ENCODE peak calls at places on chromosomes 3 and 15, in five cellular contexts. C, Z, M, F and E are unnamed samples.
A peak's percentile ranks its signal among the peaks of the same experiment; 100 is the strongest.

GRCh38 chr3:66442254-66443249 is 58.3 kb downstream of the LRIG1 start:
- DNase-seq in F (peak; percentile 66), C (peak; percentile 84), Z (no peak), M (no peak), E (no peak)

GRCh38 chr15:65690778-65691177 is 69.0 kb downstream of the SLC24A1 start:
- DNase-seq in M (no peak), C (no peak), Z (no peak), F (no peak), E (no peak)

GRCh38 chr15:56244811-56245576 is 1.3 kb upstream of the RFX7 start:
- DNase-seq in F (peak; percentile 11), Z (peak; percentile 64), M (no peak), C (no peak), E (no peak)

GRCh38 chr3:61093364-61093763 is 157.9 kb downstream of the FHIT start:
- DNase-seq in Z (no peak), M (no peak), F (no peak), C (no peak), E (no peak)

GRCh38 chr3:64094713-64095079 is 71.4 kb upstream of the PSMD6 start:
- DNase-seq in C (no peak), M (no peak), F (no peak), Z (no peak), E (no peak)

GRCh38 chr3:41975421-41976103 is 13.7 kb upstream of the ULK4 start:
- DNase-seq in C (no peak), M (no peak), F (no peak), Z (no peak), E (no peak)

GRCh38 chr15:93302080-93302765 is 213.2 kb upstream of the RGMA start:
- DNase-seq in Z (no peak), M (no peak), F (no peak), C (no peak), E (no peak)

GRCh38 chr3:10350324-10350985 is 29.5 kb upstream of the SEC13 start:
- DNase-seq in F (no peak), C (no peak), M (no peak), Z (no peak), E (no peak)

GRCh38 chr3:126932188-126932931 is 50.6 kb upstream of the PLXNA1 start:
- DNase-seq in Z (no peak), F (peak; percentile 28), C (peak; percentile 17), M (no peak), E (no peak)

GRCh38 chr3:52773361-52774065 is 2.8 kb upstream of the NEK4 start:
- DNase-seq in Z (no peak), F (no peak), C (no peak), M (no peak), E (no peak)

GRCh38 chr3:148203263-148204010 is 494.3 kb upstream of the AGTR1 start:
- DNase-seq in M (no peak), Z (no peak), F (no peak), C (no peak), E (no peak)

GRCh38 chr15:80317389-80318169 is 65.6 kb upstream of the CTXND1 start:
- DNase-seq in Z (no peak), F (no peak), C (no peak), M (no peak), E (no peak)

GRCh38 chr3:195042741-195043611 is 228.0 kb downstream of the XXYLT1 start:
- DNase-seq in M (no peak), Z (no peak), F (no peak), C (peak; percentile 48), E (no peak)

GRCh38 chr15:40266828-40267304 is 16.0 kb downstream of the ANKRD63 start:
- DNase-seq in Z (no peak), C (no peak), F (no peak), M (no peak), E (peak; percentile 55)

GRCh38 chr3:98095870-98096269 is 8.9 kb downstream of the OR5AC2 start:
- DNase-seq in C (no peak), Z (no peak), M (no peak), F (no peak), E (no peak)

GRCh38 chr3:115100172-115100571 is 46.9 kb downstream of the ZBTB20 start:
- DNase-seq in M (no peak), F (no peak), Z (no peak), C (no peak), E (no peak)

GRCh38 chr15:46786886-46787285 is 930.4 kb upstream of the SEMA6D start:
- DNase-seq in Z (no peak), C (no peak), M (no peak), F (no peak), E (no peak)

GRCh38 chr3:24048843-24049242 is 103.8 kb downstream of the NR1D2 start:
- DNase-seq in C (no peak), Z (no peak), F (no peak), M (no peak), E (no peak)

GRCh38 chr3:53789459-53789858 is 56.8 kb downstream of the CHDH start:
- DNase-seq in C (no peak), Z (no peak), M (no peak), F (no peak), E (no peak)

GRCh38 chr3:40173291-40173710 is 136.2 kb upstream of the EIF1B start:
- DNase-seq in F (no peak), C (no peak), M (no peak), Z (no peak), E (no peak)

GRCh38 chr3:49719214-49719884 is at the start of gene AMIGO3:
- DNase-seq in C (peak; percentile 98), F (peak; percentile 95), Z (peak; percentile 97), M (peak; percentile 79), E (peak; percentile 78)

GRCh38 chr15:53576841-53577240 is 182.6 kb downstream of the WDR72 start:
- DNase-seq in F (no peak), M (no peak), Z (no peak), C (no peak), E (no peak)

GRCh38 chr15:31280037-31280830 is 46.4 kb upstream of the KLF13 start:
- DNase-seq in M (no peak), Z (no peak), C (peak; percentile 72), F (peak; percentile 27), E (no peak)

GRCh38 chr3:76673171-76673570 is 366.7 kb upstream of the ROBO2 start:
- DNase-seq in F (no peak), C (no peak), Z (no peak), M (no peak), E (no peak)

GRCh38 chr3:128322030-128323022 is 144.4 kb downstream of the DNAJB8 start:
- DNase-seq in M (peak; percentile 29), Z (peak; percentile 62), F (peak; percentile 42), C (peak; percentile 74), E (no peak)

GRCh38 chr3:111051354-111051753 is 20.3 kb upstream of the NECTIN3 start:
- DNase-seq in Z (no peak), C (no peak), F (no peak), M (no peak), E (no peak)

GRCh38 chr3:115336836-115337235 is 189.7 kb upstream of the ZBTB20 start:
- DNase-seq in Z (no peak), F (no peak), C (no peak), M (no peak), E (no peak)

GRCh38 chr3:69082805-69083204 is 1.9 kb upstream of the ARL6IP5 start:
- DNase-seq in F (no peak), M (no peak), C (peak; percentile 72), Z (peak; percentile 84), E (no peak)

GRCh38 chr3:183536238-183536880 is 19.1 kb downstream of the KLHL6 start:
- DNase-seq in F (no peak), Z (no peak), M (no peak), C (no peak), E (no peak)

GRCh38 chr3:58692484-58692883 is 25.9 kb upstream of the FAM3D start:
- DNase-seq in Z (no peak), F (no peak), M (no peak), C (no peak), E (no peak)

GRCh38 chr3:78974181-78974770 is 793.5 kb downstream of the ROBO1 start:
- DNase-seq in M (no peak), C (no peak), Z (no peak), F (no peak), E (no peak)

GRCh38 chr3:194738254-194739093 is 52.8 kb downstream of the FAM43A start:
- DNase-seq in Z (no peak), C (no peak), M (no peak), F (peak; percentile 75), E (peak; percentile 47)

GRCh38 chr3:151709847-151710246 is 23.9 kb upstream of the AADACL2 start:
- DNase-seq in F (no peak), C (no peak), M (no peak), Z (no peak), E (no peak)

GRCh38 chr3:142318331-142318730 is 92.9 kb upstream of the GK5 start:
- DNase-seq in C (no peak), F (no peak), M (no peak), Z (no peak), E (no peak)

GRCh38 chr3:190076138-190076537 is 44.6 kb downstream of the P3H2 start:
- DNase-seq in M (no peak), Z (no peak), C (no peak), F (no peak), E (no peak)

GRCh38 chr3:74636981-74637380 is 22.5 kb upstream of the CNTN3 start:
- DNase-seq in Z (no peak), F (no peak), C (no peak), M (no peak), E (no peak)

GRCh38 chr3:14950274-14950673 is 2.9 kb downstream of the NR2C2 start:
- DNase-seq in Z (no peak), F (no peak), M (no peak), C (no peak), E (no peak)

GRCh38 chr15:53962646-53963561 is 15.3 kb upstream of the UNC13C start:
- DNase-seq in F (peak; percentile 4), M (no peak), C (peak; percentile 54), Z (peak; percentile 39), E (no peak)